ENCODE peak calls at places on chromosomes 11 and 22, in ten cellular contexts. K is ovary, V is BJ, T is brain microvascular endothelial cell, G is uterus, W is left ventricle myocardium inferior, E is cardiac muscle cell, J is DND-41, P is GM23338, O is body of pancreas. D is an unnamed sample.

GRCh38 chr11:125448136-125448535 is 47.9 kb downstream of the FEZ1 start:
- DNase-seq in K (no peak), V (no peak), T (no peak), G (no peak), W (no peak), E (peak; percentile 30), J (no peak), P (no peak), O (no peak), D (no peak)

GRCh38 chr11:86047275-86047991 is 21.5 kb downstream of the PICALM start:
- DNase-seq in K (no peak), V (no peak), T (no peak), G (no peak), W (no peak), E (peak; percentile 66), J (no peak), P (no peak), O (no peak), D (no peak)

GRCh38 chr11:110948112-110948511 is 235.9 kb upstream of the ARHGAP20 start:
- DNase-seq in K (no peak), V (no peak), T (no peak), G (no peak), W (no peak), E (peak; percentile 45), J (no peak), P (no peak), O (no peak), D (no peak)

GRCh38 chr11:2206291-2206690 is 34.7 kb upstream of the TH start:
- DNase-seq in K (peak; percentile 3), V (no peak), T (no peak), G (peak; percentile 6), W (peak; percentile 2), E (no peak), J (no peak), P (no peak), O (peak; percentile 2), D (no peak)

GRCh38 chr11:131664246-131664645 is 293.8 kb downstream of the NTM start:
- DNase-seq in K (no peak), V (no peak), T (no peak), G (no peak), W (no peak), E (no peak), J (no peak), P (no peak), O (no peak), D (no peak)

GRCh38 chr22:17537155-17537554 is 26.1 kb upstream of the SLC25A18 start:
- DNase-seq in K (no peak), V (no peak), T (no peak), G (no peak), W (no peak), E (no peak), J (no peak), P (no peak), O (no peak), D (no peak)

GRCh38 chr11:108895579-108896480 is 231.0 kb downstream of the DDX10 start:
- DNase-seq in K (no peak), V (no peak), T (no peak), G (no peak), W (no peak), E (peak; percentile 58), J (no peak), P (no peak), O (no peak), D (no peak)

GRCh38 chr11:68016904-68017817 is 7.0 kb downstream of the ALDH3B1 start:
- DNase-seq in K (no peak), V (no peak), T (no peak), G (no peak), W (no peak), E (no peak), J (no peak), P (no peak), O (no peak), D (no peak)

GRCh38 chr22:20748820-20749428 is 25.0 kb upstream of the SERPIND1 start:
- DNase-seq in K (no peak), V (no peak), T (no peak), G (no peak), W (no peak), E (peak; percentile 13), J (no peak), P (no peak), O (no peak), D (no peak)

GRCh38 chr11:82003671-82004148 is 730.0 kb downstream of the FAM181B start:
- DNase-seq in K (no peak), V (no peak), T (peak; percentile 80), G (no peak), W (no peak), E (no peak), J (no peak), P (no peak), O (no peak), D (no peak)

GRCh38 chr22:46251266-46251665 is 1.2 kb upstream of the CDPF1 start:
- DNase-seq in K (no peak), V (no peak), T (no peak), G (no peak), W (no peak), E (no peak), J (no peak), P (no peak), O (no peak), D (no peak)
- TF ChIP-seq CTCF in K (no peak), V (no peak), T (no peak), G (no peak), W (no peak), E (no peak), J (no peak), P (no peak), O (no peak), D (no peak)

GRCh38 chr11:71370895-71371673 is 77.1 kb downstream of the DHCR7 start:
- DNase-seq in K (no peak), V (no peak), T (no peak), G (no peak), W (no peak), E (no peak), J (no peak), P (peak; percentile 74), O (no peak), D (no peak)
- TF ChIP-seq CTCF in K (no peak), V (no peak), T (no peak), G (no peak), W (no peak), E (no peak), J (peak; percentile 8), P (peak; percentile 69), O (no peak), D (no peak)

DNA sequence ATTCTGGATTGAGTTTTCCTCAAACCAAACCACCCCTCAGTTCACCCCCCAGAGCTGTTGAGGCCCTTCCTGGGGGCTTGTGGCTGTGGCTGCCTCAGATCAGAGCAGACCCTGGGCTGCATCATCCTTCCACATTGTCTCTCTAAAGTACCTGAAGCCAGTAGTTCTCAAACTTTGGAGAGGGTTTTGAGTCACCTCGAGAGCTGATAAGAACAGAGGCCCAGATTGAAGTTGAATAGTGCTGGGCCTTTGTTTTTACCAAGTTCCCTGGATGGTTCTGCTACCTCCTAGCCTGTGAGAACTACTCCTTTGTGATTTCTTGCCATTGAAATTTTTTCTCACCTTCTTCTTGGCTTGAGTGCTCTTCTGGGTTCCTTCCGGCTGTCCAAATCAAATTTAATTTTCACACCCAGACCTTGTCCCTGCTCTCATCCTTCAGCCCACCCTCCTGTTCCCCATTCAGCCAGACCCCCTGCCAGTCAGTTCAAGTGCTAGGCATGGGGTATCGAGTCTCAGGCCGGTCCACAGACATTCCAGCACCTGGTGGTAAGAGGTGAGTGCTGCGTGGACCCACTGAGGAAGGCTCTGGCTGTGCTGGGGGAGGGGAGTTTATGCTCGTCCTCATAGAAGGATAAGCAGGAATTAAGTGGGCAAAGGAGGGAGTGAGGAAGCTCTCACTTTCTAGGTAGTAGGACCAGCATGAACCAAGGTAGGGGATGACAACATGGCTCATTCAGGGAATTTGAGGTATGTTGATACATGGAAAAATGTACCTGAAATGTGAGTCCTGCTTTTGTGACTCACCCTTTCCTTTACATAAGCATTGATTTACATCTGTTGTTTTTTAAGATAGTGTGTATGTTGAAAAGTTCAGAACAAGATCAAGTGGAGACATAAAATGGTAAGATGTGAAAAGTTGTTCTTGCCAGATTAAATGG is 116.5 kb downstream of the PTPRJ start:
- DNase-seq in K (no peak), V (no peak), T (no peak), G (no peak), W (no peak), E (no peak), J (no peak), P (peak; percentile 61), O (no peak), D (no peak)
- TF ChIP-seq CTCF in K (no peak), V (no peak), T (peak; percentile 18), G (no peak), W (no peak), E (no peak), J (no peak), P (peak; percentile 27), O (no peak), D (no peak)

GRCh38 chr22:19640306-19640705 is 74.0 kb upstream of the SEPTIN5 start:
- DNase-seq in K (no peak), V (no peak), T (no peak), G (no peak), W (no peak), E (no peak), J (no peak), P (no peak), O (no peak), D (no peak)

GRCh38 chr22:19643448-19644313 is 70.6 kb upstream of the SEPTIN5 start:
- DNase-seq in K (no peak), V (no peak), T (no peak), G (no peak), W (no peak), E (peak; percentile 13), J (no peak), P (no peak), O (no peak), D (no peak)

GRCh38 chr22:19639610-19640135 is 74.6 kb upstream of the SEPTIN5 start:
- DNase-seq in K (no peak), V (no peak), T (no peak), G (no peak), W (no peak), E (no peak), J (no peak), P (no peak), O (no peak), D (no peak)

GRCh38 chr22:19641983-19642451 is 72.3 kb upstream of the SEPTIN5 start:
- DNase-seq in K (no peak), V (no peak), T (no peak), G (no peak), W (no peak), E (no peak), J (no peak), P (no peak), O (no peak), D (no peak)

DNA sequence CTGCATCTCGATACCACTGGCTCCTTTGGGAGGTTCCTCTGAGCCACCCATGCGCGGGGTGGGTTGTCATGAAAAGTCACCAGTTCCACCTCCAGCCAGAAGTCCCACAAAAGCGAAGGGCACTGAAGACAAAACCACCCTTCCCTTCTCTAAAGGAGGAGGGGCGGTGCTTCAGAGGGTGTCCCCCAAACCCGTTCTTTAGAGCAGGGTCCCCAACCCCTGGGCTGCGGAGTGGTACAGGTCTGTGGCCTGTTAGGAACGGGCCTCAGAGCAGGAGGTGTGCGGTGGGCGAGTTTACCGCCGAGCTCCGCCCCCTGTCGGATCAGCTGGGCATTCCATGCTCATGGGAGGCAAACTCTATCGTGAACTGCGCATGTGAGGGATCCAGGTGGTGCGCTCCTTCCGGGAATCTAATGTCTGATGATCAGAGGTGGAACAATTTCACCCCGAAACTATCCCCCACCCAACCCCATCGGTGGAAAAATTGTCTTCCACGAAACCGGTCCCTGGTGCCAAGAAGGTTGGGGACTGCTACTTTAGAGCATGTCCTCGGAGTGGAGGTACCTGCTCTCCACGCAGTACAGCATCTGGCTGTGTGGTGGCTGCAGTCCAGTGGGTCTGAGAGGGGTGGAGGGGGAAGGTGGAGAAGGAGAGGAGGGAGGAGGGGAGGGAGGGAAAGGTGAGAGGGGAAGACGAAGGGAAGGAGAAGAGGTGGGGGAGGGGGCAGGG is 72.9 kb upstream of the SEPTIN5 start:
- DNase-seq in K (no peak), V (no peak), T (no peak), G (no peak), W (no peak), E (peak; percentile 32), J (no peak), P (peak; percentile 91), O (peak; percentile 59), D (no peak)
- TF ChIP-seq CTCF in K (no peak), V (peak; percentile 56), T (peak; percentile 70), G (no peak), W (peak; percentile 46), E (peak; percentile 53), J (no peak), P (peak; percentile 68), O (peak; percentile 37), D (peak; percentile 27)